ENCODE peak calls at places on chromosomes 3 and 15, in seven cellular contexts. S is left lung; P is progenitor cell of endocrine pancreas; T is T-cell; O is breast epithelium; N is NCI-H345; M is stimulated activated CD8-positive, alpha-beta memory T cell treated with anti-CD3 and anti-CD28 coated beads, Interleukin-15, amount 100 ng/mL, for 24 hours. Q is an unnamed sample.

GRCh38 chr3:53506763-53507145 is 12.3 kb downstream of the CACNA1D start:
- DNase-seq in P (no peak), O (no peak), M (no peak), S (no peak), T (no peak), N (no peak), Q (no peak)

GRCh38 chr15:92178908-92179307 is 214.8 kb upstream of the ST8SIA2 start:
- DNase-seq in P (no peak), O (no peak), S (no peak), T (no peak), M (no peak), N (no peak), Q (no peak)

GRCh38 chr3:73448761-73449290 is 175.9 kb downstream of the PDZRN3 start:
- DNase-seq in P (no peak), O (no peak), T (no peak), N (no peak), S (no peak), M (no peak), Q (no peak)

GRCh38 chr3:48851407-48851806 is 3.7 kb upstream of the PRKAR2A start:
- DNase-seq in S (no peak), T (no peak), O (no peak), P (no peak), N (peak), M (no peak), Q (no peak)

GRCh38 chr3:146110156-146110555 is 50.8 kb downstream of the PLOD2 start:
- DNase-seq in M (no peak), N (no peak), O (no peak), P (no peak), S (no peak), T (no peak), Q (no peak)

GRCh38 chr3:130374033-130374432 is 28.6 kb downstream of the COL6A5 start:
- DNase-seq in T (no peak), M (no peak), P (no peak), N (no peak), S (no peak), O (no peak), Q (no peak)

GRCh38 chr15:39613271-39613670 is 32.4 kb downstream of the THBS1 start:
- DNase-seq in N (no peak), T (no peak), S (no peak), M (no peak), P (no peak), O (no peak), Q (no peak)

GRCh38 chr15:43292375-43293078 is 25.8 kb upstream of the TGM5 start:
- DNase-seq in P (no peak), S (no peak), T (no peak), M (no peak), N (no peak), O (no peak), Q (no peak)

GRCh38 chr15:77942611-77943211 is 134.8 kb downstream of the TBC1D2B start:
- DNase-seq in P (no peak), S (no peak), M (no peak), N (no peak), T (no peak), O (no peak), Q (no peak)

GRCh38 chr15:93378547-93378946 is 289.5 kb upstream of the RGMA start:
- DNase-seq in N (no peak), S (no peak), T (no peak), P (no peak), M (no peak), O (no peak), Q (no peak)

GRCh38 chr15:71044006-71044405 is 71.3 kb upstream of the THSD4 start:
- DNase-seq in M (no peak), T (no peak), O (no peak), N (no peak), S (no peak), P (no peak), Q (peak)

GRCh38 chr3:121670676-121671075 is 10.0 kb upstream of the HCLS1 start:
- DNase-seq in T (no peak), P (no peak), S (no peak), O (no peak), N (no peak), M (no peak), Q (no peak)

GRCh38 chr15:82881747-82882146 is 70.8 kb downstream of the HOMER2 start:
- DNase-seq in P (no peak), M (no peak), S (no peak), N (no peak), O (no peak), T (no peak), Q (no peak)

GRCh38 chr3:149968216-149968615 is 2.5 kb downstream of the PFN2 start:
- DNase-seq in T (no peak), M (no peak), N (peak), P (no peak), O (no peak), S (no peak), Q (no peak)

GRCh38 chr15:48090666-48091065 is 30.1 kb upstream of the SLC24A5 start:
- DNase-seq in O (no peak), S (no peak), T (no peak), P (no peak), M (no peak), N (peak), Q (no peak)

GRCh38 chr3:4416961-4417360 is 50.1 kb downstream of the SUMF1 start:
- DNase-seq in O (peak), M (no peak), N (no peak), S (no peak), P (no peak), T (no peak), Q (peak)

GRCh38 chr3:24270204-24270671 is 224.4 kb downstream of the THRB start:
- DNase-seq in S (no peak), P (no peak), T (no peak), M (no peak), O (no peak), N (no peak), Q (no peak)

GRCh38 chr15:41923424-41923999 is 29.7 kb upstream of the SPTBN5 start:
- DNase-seq in S (no peak), O (no peak), N (no peak), M (no peak), T (no peak), P (no peak), Q (no peak)

GRCh38 chr3:129567176-129567705 is 24.3 kb downstream of the H1-8 start:
- DNase-seq in N (no peak), S (no peak), M (no peak), T (no peak), O (no peak), P (no peak), Q (no peak)

GRCh38 chr15:28984421-28985375 is 98.9 kb downstream of the APBA2 start:
- DNase-seq in P (no peak), S (peak), O (peak), N (no peak), T (no peak), M (no peak), Q (no peak)

GRCh38 chr15:91329914-91330313 is 229.9 kb downstream of the SV2B start:
- DNase-seq in T (no peak), O (no peak), N (no peak), S (no peak), P (no peak), M (no peak), Q (no peak)

GRCh38 chr15:41806291-41807181 is 21.4 kb upstream of the JMJD7 start:
- DNase-seq in N (no peak), M (no peak), P (no peak), S (no peak), T (no peak), O (peak), Q (no peak)